ENCODE peak calls at places on chromosome 20, in eight cellular contexts. One of them, this sample, is unnamed.
A peak's percentile ranks its signal among the peaks of the same experiment; 100 is the strongest.

GRCh38 chr20:17533396-17533795 is 2.2 kb upstream of the BFSP1 start:
- DNase-seq in H1: no peak
- DNase-seq in endothelial cell: no peak
- DNase-seq in upper lobe of left lung: no peak
- DNase-seq in nephron progenitor cell: no peak
- DNase-seq in CD4-positive, alpha-beta T cell: no peak
- DNase-seq in natural killer cell: no peak
- DNase-seq in kidney: no peak
- DNase-seq in this sample: peak; percentile 27

GRCh38 chr20:13262701-13263335 is 41.7 kb downstream of the ISM1 start:
- DNase-seq in H1: no peak
- DNase-seq in endothelial cell: no peak
- DNase-seq in upper lobe of left lung: no peak
- DNase-seq in nephron progenitor cell: peak; percentile 5
- DNase-seq in CD4-positive, alpha-beta T cell: no peak
- DNase-seq in natural killer cell: no peak
- DNase-seq in kidney: no peak
- DNase-seq in this sample: no peak

GRCh38 chr20:20297181-20297580 is 70.7 kb upstream of the INSM1 start:
- DNase-seq in H1: no peak
- DNase-seq in endothelial cell: no peak
- DNase-seq in upper lobe of left lung: no peak
- DNase-seq in nephron progenitor cell: no peak
- DNase-seq in CD4-positive, alpha-beta T cell: no peak
- DNase-seq in natural killer cell: no peak
- DNase-seq in kidney: no peak
- DNase-seq in this sample: no peak

GRCh38 chr20:43393072-43393471 is 64.6 kb upstream of the SRSF6 start:
- DNase-seq in H1: no peak
- DNase-seq in endothelial cell: no peak
- DNase-seq in upper lobe of left lung: no peak
- DNase-seq in nephron progenitor cell: no peak
- DNase-seq in CD4-positive, alpha-beta T cell: no peak
- DNase-seq in natural killer cell: no peak
- DNase-seq in kidney: no peak
- DNase-seq in this sample: no peak

GRCh38 chr20:62832212-62832922 is 15.5 kb downstream of the COL9A3 start:
- DNase-seq in H1: no peak
- DNase-seq in endothelial cell: no peak
- DNase-seq in upper lobe of left lung: peak; percentile 73
- DNase-seq in nephron progenitor cell: no peak
- DNase-seq in CD4-positive, alpha-beta T cell: no peak
- DNase-seq in natural killer cell: no peak
- DNase-seq in kidney: peak; percentile 80
- DNase-seq in this sample: no peak

GRCh38 chr20:22810030-22810429 is 225.1 kb upstream of the SSTR4 start:
- DNase-seq in H1: no peak
- DNase-seq in endothelial cell: no peak
- DNase-seq in upper lobe of left lung: no peak
- DNase-seq in nephron progenitor cell: no peak
- DNase-seq in CD4-positive, alpha-beta T cell: no peak
- DNase-seq in natural killer cell: no peak
- DNase-seq in kidney: no peak
- DNase-seq in this sample: no peak

GRCh38 chr20:48813446-48813747 is 14.4 kb downstream of the PREX1 start:
- DNase-seq in H1: no peak
- DNase-seq in endothelial cell: no peak
- DNase-seq in upper lobe of left lung: no peak
- DNase-seq in nephron progenitor cell: no peak
- DNase-seq in CD4-positive, alpha-beta T cell: no peak
- DNase-seq in natural killer cell: no peak
- DNase-seq in kidney: no peak
- DNase-seq in this sample: no peak

GRCh38 chr20:6838181-6838826 is 70.8 kb downstream of the BMP2 start:
- DNase-seq in H1: no peak
- DNase-seq in endothelial cell: no peak
- DNase-seq in upper lobe of left lung: no peak
- DNase-seq in nephron progenitor cell: peak; percentile 11
- DNase-seq in CD4-positive, alpha-beta T cell: no peak
- DNase-seq in natural killer cell: no peak
- DNase-seq in kidney: peak; percentile 54
- DNase-seq in this sample: no peak

GRCh38 chr20:4243071-4243470 is 227.7 kb upstream of the RNF24 start:
- DNase-seq in H1: peak; percentile 83
- DNase-seq in endothelial cell: no peak
- DNase-seq in upper lobe of left lung: peak; percentile 68
- DNase-seq in nephron progenitor cell: peak; percentile 74
- DNase-seq in CD4-positive, alpha-beta T cell: no peak
- DNase-seq in natural killer cell: no peak
- DNase-seq in kidney: no peak
- DNase-seq in this sample: no peak

GRCh38 chr20:46062151-46062550 is 27.6 kb downstream of the NCOA5 start:
- DNase-seq in H1: peak; percentile 20
- DNase-seq in endothelial cell: no peak
- DNase-seq in upper lobe of left lung: no peak
- DNase-seq in nephron progenitor cell: no peak
- DNase-seq in CD4-positive, alpha-beta T cell: no peak
- DNase-seq in natural killer cell: no peak
- DNase-seq in kidney: no peak
- DNase-seq in this sample: no peak

GRCh38 chr20:1933465-1933870 is 38.3 kb downstream of the SIRPA start:
- DNase-seq in H1: no peak
- DNase-seq in endothelial cell: no peak
- DNase-seq in upper lobe of left lung: no peak
- DNase-seq in nephron progenitor cell: no peak
- DNase-seq in CD4-positive, alpha-beta T cell: no peak
- DNase-seq in natural killer cell: no peak
- DNase-seq in kidney: peak; percentile 87
- DNase-seq in this sample: no peak

GRCh38 chr20:15597306-15597705 is 975.9 kb downstream of the KIF16B start:
- DNase-seq in H1: no peak
- DNase-seq in endothelial cell: no peak
- DNase-seq in upper lobe of left lung: no peak
- DNase-seq in nephron progenitor cell: no peak
- DNase-seq in CD4-positive, alpha-beta T cell: no peak
- DNase-seq in natural killer cell: no peak
- DNase-seq in kidney: no peak
- DNase-seq in this sample: no peak

GRCh38 chr20:49811825-49812462 is 684 bp upstream of the SLC9A8 start:
- DNase-seq in H1: peak; percentile 51
- DNase-seq in endothelial cell: no peak
- DNase-seq in upper lobe of left lung: no peak
- DNase-seq in nephron progenitor cell: no peak
- DNase-seq in CD4-positive, alpha-beta T cell: no peak
- DNase-seq in natural killer cell: no peak
- DNase-seq in kidney: no peak
- DNase-seq in this sample: no peak

GRCh38 chr20:62651285-62652021 is 9.2 kb downstream of the SLCO4A1 start:
- DNase-seq in H1: peak; percentile 57
- DNase-seq in endothelial cell: no peak
- DNase-seq in upper lobe of left lung: no peak
- DNase-seq in nephron progenitor cell: no peak
- DNase-seq in CD4-positive, alpha-beta T cell: peak; percentile 87
- DNase-seq in natural killer cell: peak; percentile 63
- DNase-seq in kidney: peak; percentile 91
- DNase-seq in this sample: peak; percentile 96

GRCh38 chr20:33719277-33719988 is 677 bp downstream of the PXMP4 start:
- DNase-seq in H1: no peak
- DNase-seq in endothelial cell: no peak
- DNase-seq in upper lobe of left lung: no peak
- DNase-seq in nephron progenitor cell: no peak
- DNase-seq in CD4-positive, alpha-beta T cell: no peak
- DNase-seq in natural killer cell: no peak
- DNase-seq in kidney: no peak
- DNase-seq in this sample: peak; percentile 12

GRCh38 chr20:51383891-51384510 is 158.5 kb downstream of the NFATC2 start:
- DNase-seq in H1: no peak
- DNase-seq in endothelial cell: no peak
- DNase-seq in upper lobe of left lung: no peak
- DNase-seq in nephron progenitor cell: no peak
- DNase-seq in CD4-positive, alpha-beta T cell: no peak
- DNase-seq in natural killer cell: no peak
- DNase-seq in kidney: no peak
- DNase-seq in this sample: no peak

GRCh38 chr20:51387125-51387865 is 155.2 kb downstream of the NFATC2 start:
- DNase-seq in H1: peak; percentile 53
- DNase-seq in endothelial cell: no peak
- DNase-seq in upper lobe of left lung: no peak
- DNase-seq in nephron progenitor cell: no peak
- DNase-seq in CD4-positive, alpha-beta T cell: no peak
- DNase-seq in natural killer cell: no peak
- DNase-seq in kidney: no peak
- DNase-seq in this sample: no peak

GRCh38 chr20:51386586-51386985 is 155.9 kb downstream of the NFATC2 start:
- DNase-seq in H1: no peak
- DNase-seq in endothelial cell: no peak
- DNase-seq in upper lobe of left lung: no peak
- DNase-seq in nephron progenitor cell: no peak
- DNase-seq in CD4-positive, alpha-beta T cell: peak; percentile 10
- DNase-seq in natural killer cell: no peak
- DNase-seq in kidney: no peak
- DNase-seq in this sample: peak; percentile 82

GRCh38 chr20:51384854-51385253 is 157.7 kb downstream of the NFATC2 start:
- DNase-seq in H1: no peak
- DNase-seq in endothelial cell: no peak
- DNase-seq in upper lobe of left lung: no peak
- DNase-seq in nephron progenitor cell: no peak
- DNase-seq in CD4-positive, alpha-beta T cell: no peak
- DNase-seq in natural killer cell: no peak
- DNase-seq in kidney: no peak
- DNase-seq in this sample: no peak

GRCh38 chr20:51385941-51386530 is 156.5 kb downstream of the NFATC2 start:
- DNase-seq in H1: no peak
- DNase-seq in endothelial cell: peak; percentile 52
- DNase-seq in upper lobe of left lung: no peak
- DNase-seq in nephron progenitor cell: no peak
- DNase-seq in CD4-positive, alpha-beta T cell: peak; percentile 14
- DNase-seq in natural killer cell: no peak
- DNase-seq in kidney: no peak
- DNase-seq in this sample: peak; percentile 47
- TF ChIP-seq CTCF in H1: peak; percentile 51
- TF ChIP-seq CTCF in endothelial cell: peak; percentile 53
- TF ChIP-seq CTCF in upper lobe of left lung: peak; percentile 52
- TF ChIP-seq CTCF in nephron progenitor cell: peak; percentile 47
- TF ChIP-seq CTCF in CD4-positive, alpha-beta T cell: peak; percentile 57
- TF ChIP-seq CTCF in natural killer cell: peak; percentile 53
- TF ChIP-seq CTCF in kidney: no peak
- TF ChIP-seq CTCF in this sample: peak; percentile 66

GRCh38 chr20:37914367-37914671 is 11.4 kb downstream of the VSTM2L start:
- DNase-seq in H1: no peak
- DNase-seq in endothelial cell: no peak
- DNase-seq in upper lobe of left lung: no peak
- DNase-seq in nephron progenitor cell: no peak
- DNase-seq in CD4-positive, alpha-beta T cell: no peak
- DNase-seq in natural killer cell: no peak
- DNase-seq in kidney: no peak
- DNase-seq in this sample: no peak

GRCh38 chr20:37914672-37915433 is 11.9 kb downstream of the VSTM2L start:
- DNase-seq in H1: peak; percentile 82
- DNase-seq in endothelial cell: peak; percentile 52
- DNase-seq in upper lobe of left lung: peak; percentile 85
- DNase-seq in nephron progenitor cell: peak; percentile 61
- DNase-seq in CD4-positive, alpha-beta T cell: peak; percentile 18
- DNase-seq in natural killer cell: peak; percentile 38
- DNase-seq in kidney: no peak
- DNase-seq in this sample: peak; percentile 38

GRCh38 chr20:37915434-37915787 is 12.5 kb downstream of the VSTM2L start:
- DNase-seq in H1: no peak
- DNase-seq in endothelial cell: no peak
- DNase-seq in upper lobe of left lung: no peak
- DNase-seq in nephron progenitor cell: no peak
- DNase-seq in CD4-positive, alpha-beta T cell: no peak
- DNase-seq in natural killer cell: no peak
- DNase-seq in kidney: no peak
- DNase-seq in this sample: no peak

GRCh38 chr20:37917436-37917835 is 14.5 kb downstream of the VSTM2L start:
- DNase-seq in H1: no peak
- DNase-seq in endothelial cell: no peak
- DNase-seq in upper lobe of left lung: no peak
- DNase-seq in nephron progenitor cell: no peak
- DNase-seq in CD4-positive, alpha-beta T cell: no peak
- DNase-seq in natural killer cell: no peak
- DNase-seq in kidney: no peak
- DNase-seq in this sample: no peak

DNA sequence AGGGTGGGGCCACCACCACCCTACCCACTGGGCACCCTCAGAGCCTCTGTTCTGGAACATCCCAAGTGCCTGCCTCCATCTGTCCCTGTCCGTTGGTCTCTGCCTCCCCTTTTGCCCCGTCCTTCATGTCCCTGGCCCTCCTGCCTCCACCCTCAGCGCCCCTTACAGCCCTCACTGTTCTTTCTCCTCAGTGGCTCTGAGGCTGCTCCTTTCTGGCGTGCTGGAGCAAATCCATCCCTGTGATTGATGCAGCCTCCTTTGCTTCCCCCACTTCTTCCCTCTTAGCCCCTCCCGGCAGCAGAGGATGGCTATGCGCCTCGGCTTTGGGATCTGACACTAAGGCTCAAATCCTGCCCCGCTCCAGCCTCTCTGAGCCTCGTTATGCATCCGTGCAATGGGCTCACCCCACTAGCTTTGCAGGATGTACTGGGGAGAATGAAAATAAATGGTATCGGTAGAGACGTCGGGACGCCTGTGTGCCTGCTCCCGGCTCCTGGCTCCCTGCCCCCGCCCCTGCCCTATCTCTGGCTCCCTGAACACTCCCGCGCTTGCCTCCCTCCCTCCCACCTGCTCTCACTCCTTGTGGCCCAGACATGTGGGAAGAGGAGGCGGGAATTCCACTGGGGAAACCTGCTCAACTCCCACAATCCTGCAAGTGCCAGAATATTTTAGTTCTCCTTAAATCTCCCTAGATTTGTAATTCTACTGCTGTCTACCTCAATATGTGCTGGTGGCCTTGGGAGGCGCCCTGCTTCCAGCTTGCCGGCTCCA is 13.1 kb downstream of the VSTM2L start:
- DNase-seq in H1: peak; percentile 77
- DNase-seq in endothelial cell: no peak
- DNase-seq in upper lobe of left lung: no peak
- DNase-seq in nephron progenitor cell: peak; percentile 43
- DNase-seq in CD4-positive, alpha-beta T cell: no peak
- DNase-seq in natural killer cell: no peak
- DNase-seq in kidney: no peak
- DNase-seq in this sample: no peak
- TF ChIP-seq CTCF in H1: peak; percentile 55
- TF ChIP-seq CTCF in endothelial cell: no peak
- TF ChIP-seq CTCF in upper lobe of left lung: no peak
- TF ChIP-seq CTCF in nephron progenitor cell: no peak
- TF ChIP-seq CTCF in CD4-positive, alpha-beta T cell: no peak
- TF ChIP-seq CTCF in natural killer cell: no peak
- TF ChIP-seq CTCF in kidney: no peak
- TF ChIP-seq CTCF in this sample: no peak

GRCh38 chr20:39010496-39010895 is 48.4 kb downstream of the DHX35 start:
- DNase-seq in H1: no peak
- DNase-seq in endothelial cell: no peak
- DNase-seq in upper lobe of left lung: no peak
- DNase-seq in nephron progenitor cell: no peak
- DNase-seq in CD4-positive, alpha-beta T cell: no peak
- DNase-seq in natural killer cell: no peak
- DNase-seq in kidney: no peak
- DNase-seq in this sample: no peak
- TF ChIP-seq CTCF in H1: no peak
- TF ChIP-seq CTCF in endothelial cell: no peak
- TF ChIP-seq CTCF in upper lobe of left lung: no peak
- TF ChIP-seq CTCF in nephron progenitor cell: no peak
- TF ChIP-seq CTCF in CD4-positive, alpha-beta T cell: no peak
- TF ChIP-seq CTCF in natural killer cell: no peak
- TF ChIP-seq CTCF in kidney: no peak
- TF ChIP-seq CTCF in this sample: no peak

GRCh38 chr20:38536310-38536709 is 44.7 kb upstream of the ADIG start:
- DNase-seq in H1: no peak
- DNase-seq in endothelial cell: no peak
- DNase-seq in upper lobe of left lung: no peak
- DNase-seq in nephron progenitor cell: no peak
- DNase-seq in CD4-positive, alpha-beta T cell: no peak
- DNase-seq in natural killer cell: no peak
- DNase-seq in kidney: no peak
- DNase-seq in this sample: no peak
- TF ChIP-seq CTCF in H1: no peak
- TF ChIP-seq CTCF in endothelial cell: no peak
- TF ChIP-seq CTCF in upper lobe of left lung: no peak
- TF ChIP-seq CTCF in nephron progenitor cell: no peak
- TF ChIP-seq CTCF in CD4-positive, alpha-beta T cell: no peak
- TF ChIP-seq CTCF in natural killer cell: no peak
- TF ChIP-seq CTCF in kidney: no peak
- TF ChIP-seq CTCF in this sample: no peak

This sample was measured in activated CD8-positive, alpha-beta T cell treated with anti-CD3 and anti-CD28 coated beads for 36 hours.